ENCODE peak calls at places on chromosomes 3 and 15, in four cellular contexts. N, P, J and W are unnamed samples. For H3K36me3 and H3K4me1, the result is how much of the 10 kb centered on the place peaks cover.

GRCh38 chr15:77985931-77986480 is 91.5 kb downstream of the TBC1D2B start:
- DNase-seq in N (no peak), P (no peak), J (no peak), W (no peak)

GRCh38 chr3:197484204-197484901 is 71.4 kb downstream of the BDH1 start:
- DNase-seq in N (no peak), P (no peak), J (no peak), W (no peak)

GRCh38 chr3:23756206-23756840 is 49.4 kb upstream of the UBE2E1 start:
- DNase-seq in N (no peak), P (peak), J (no peak), W (no peak)

GRCh38 chr15:45181491-45182285 is 6.1 kb downstream of the SHF start:
- DNase-seq in N (no peak), P (no peak), J (no peak), W (no peak)

GRCh38 chr15:85380860-85381535 is 595 bp downstream of the AKAP13 start:
- DNase-seq in N (peak), P (peak), J (no peak), W (peak)

GRCh38 chr15:78020007-78020406 is 57.5 kb downstream of the TBC1D2B start:
- DNase-seq in N (no peak), P (no peak), J (no peak), W (no peak)

GRCh38 chr3:127887321-127887720 is 27.7 kb upstream of the KBTBD12 start:
- DNase-seq in N (no peak), P (no peak), J (peak), W (no peak)

GRCh38 chr3:35965908-35966307 is 326.6 kb downstream of the ARPP21 start:
- DNase-seq in N (peak), P (peak), J (peak), W (peak)

GRCh38 chr3:154430014-154430413 is at the start of gene GPR149:
- DNase-seq in N (no peak), P (no peak), J (peak), W (peak)

GRCh38 chr3:125055913-125056705 is at the start of gene HEG1:
- DNase-seq in N (no peak), P (peak), J (peak), W (peak)

GRCh38 chr3:190130700-190131099 is 10.0 kb upstream of the P3H2 start:
- DNase-seq in N (no peak), P (no peak), J (no peak), W (no peak)

GRCh38 chr3:111385971-111386495 is 156.0 kb upstream of the CD96 start:
- DNase-seq in N (no peak), P (no peak), J (no peak), W (no peak)

DNA sequence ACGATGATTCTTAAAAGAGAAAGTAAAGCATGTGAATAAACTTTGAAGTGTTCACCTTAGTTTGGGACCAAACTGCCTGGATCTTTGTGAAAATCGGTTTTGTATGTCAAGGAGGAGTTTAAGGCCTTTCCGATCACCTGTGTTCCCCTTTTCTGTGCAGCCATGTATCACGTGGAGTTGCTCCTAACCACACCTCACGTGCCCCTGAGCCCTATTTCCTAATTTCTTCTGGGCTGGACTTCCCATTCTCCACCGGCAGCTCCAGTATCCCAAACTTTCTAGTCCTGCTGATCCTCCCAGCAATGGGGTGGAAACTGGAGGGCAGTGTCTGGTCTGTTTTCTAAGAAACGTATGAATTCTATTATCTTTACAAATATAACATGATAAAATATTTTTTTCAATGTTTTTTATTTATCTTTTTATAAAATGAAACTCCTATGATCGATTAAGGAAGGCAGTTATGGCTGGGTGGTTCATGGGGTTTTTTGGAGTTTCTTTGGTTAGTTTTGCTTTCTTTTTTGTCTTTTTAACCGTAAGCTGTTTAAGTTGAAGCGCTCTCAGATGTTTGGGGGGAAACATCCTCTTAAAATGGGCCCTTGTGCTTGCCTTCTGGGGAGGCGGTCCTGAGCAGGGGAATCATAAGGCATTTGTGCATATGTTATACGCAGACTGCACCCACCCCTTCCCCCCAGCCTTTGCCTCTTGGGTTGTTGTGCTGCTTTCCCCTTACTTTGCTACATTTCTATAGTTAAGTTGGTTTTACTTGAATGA is 43.6 kb upstream of the WWTR1 start:
- DNase-seq in N (no peak), P (no peak), J (no peak), W (no peak)
- H3K4me3 ChIP-seq in N (no peak), P (no peak), J (no peak), W (no peak)

GRCh38 chr3:8549354-8549753 is 47.7 kb downstream of the LMCD1 start:
- DNase-seq in N (no peak), P (no peak), J (no peak), W (no peak)

GRCh38 chr3:8553405-8553804 is 51.8 kb downstream of the LMCD1 start:
- DNase-seq in N (no peak), P (no peak), J (no peak), W (no peak)

GRCh38 chr3:8554725-8555621 is 53.4 kb downstream of the LMCD1 start:
- DNase-seq in N (peak), P (no peak), J (no peak), W (no peak)

GRCh38 chr3:8550619-8551018 is 49.0 kb downstream of the LMCD1 start:
- DNase-seq in N (no peak), P (no peak), J (no peak), W (no peak)

DNA sequence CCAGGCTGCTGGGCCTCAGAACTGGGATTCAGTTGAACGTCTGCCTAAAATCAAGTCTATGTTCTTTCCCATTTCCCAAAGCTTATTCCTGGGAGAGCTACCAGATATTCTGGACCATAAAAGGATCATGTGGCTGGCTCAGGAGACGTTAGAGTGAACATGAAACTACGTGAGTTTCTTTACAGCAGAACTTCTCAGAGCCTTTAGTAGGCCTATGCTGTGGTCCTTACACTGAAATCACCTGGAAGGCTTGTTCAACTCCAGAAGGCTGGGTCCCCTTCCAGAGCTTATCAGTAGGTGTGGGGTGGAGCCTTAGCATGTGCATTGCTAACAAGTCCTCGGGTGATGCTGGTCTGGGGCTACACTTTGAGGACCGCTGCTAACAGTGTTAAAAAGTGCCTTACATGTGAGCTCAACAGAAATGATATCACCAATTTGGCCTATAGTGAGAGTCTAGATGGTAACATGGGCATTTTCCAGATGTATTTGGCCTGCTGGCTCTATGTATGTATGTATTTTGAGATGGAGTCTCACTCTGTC is 50.7 kb downstream of the LMCD1 start:
- DNase-seq in N (no peak), P (no peak), J (no peak), W (no peak)
- H3K36me3 ChIP-seq in N (half or more), P (under half), J (under half), W (under half)

GRCh38 chr3:73546961-73547360 is 77.8 kb downstream of the PDZRN3 start:
- DNase-seq in N (no peak), P (no peak), J (peak), W (no peak)
- H3K4me1 ChIP-seq in N (under half), P (under half), J (under half), W (under half)

DNA sequence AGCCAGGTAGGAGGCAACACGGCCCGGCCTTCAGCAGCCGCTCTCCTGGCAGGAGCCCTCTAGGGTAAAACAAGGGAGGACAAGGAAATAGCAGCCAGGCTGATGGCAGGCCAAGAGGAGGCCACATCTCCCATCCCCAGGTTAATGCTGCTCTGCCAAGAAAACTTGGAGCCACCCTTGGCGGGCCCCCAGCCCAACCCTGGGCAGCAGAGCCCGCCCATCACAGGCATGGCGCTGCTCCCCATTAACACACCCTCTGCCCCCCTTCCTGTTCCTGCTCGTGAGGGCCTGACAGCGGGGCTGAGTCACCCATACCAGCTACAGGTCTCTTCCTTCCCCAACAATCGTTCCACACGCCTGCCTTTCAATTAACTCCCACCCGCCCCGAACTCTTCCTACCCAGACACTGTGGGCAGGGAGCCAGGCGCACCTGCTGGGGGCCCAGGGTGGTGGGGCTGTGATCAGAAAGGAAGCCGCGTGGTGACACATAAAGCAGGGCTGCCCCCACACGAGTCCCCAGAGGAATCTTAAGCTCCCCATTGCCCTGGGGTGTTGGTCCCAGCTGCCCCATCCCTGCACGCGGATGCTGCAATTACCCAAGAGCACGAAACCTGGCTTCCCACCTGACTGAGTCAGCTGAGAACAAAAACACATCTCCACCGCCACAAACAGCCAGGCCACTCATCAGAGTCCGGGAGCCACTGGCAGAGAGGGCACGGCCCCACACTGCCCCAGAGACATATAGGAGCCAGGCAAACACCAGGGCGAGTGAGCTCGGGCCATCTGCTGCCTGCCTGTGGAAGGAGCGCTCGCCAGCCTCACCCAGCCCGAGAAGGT is at the start of gene C15orf62:
- DNase-seq in N (no peak), P (peak), J (peak), W (no peak)
- H3K4me3 ChIP-seq in N (no peak), P (peak), J (no peak), W (no peak)

GRCh38 chr3:39275963-39276593 is 3.8 kb downstream of the CX3CR1 start:
- DNase-seq in N (no peak), P (no peak), J (no peak), W (no peak)

GRCh38 chr3:39275052-39275451 is 4.8 kb downstream of the CX3CR1 start:
- DNase-seq in N (no peak), P (no peak), J (no peak), W (no peak)

GRCh38 chr3:39278616-39278935 is 1.3 kb downstream of the CX3CR1 start:
- DNase-seq in N (no peak), P (no peak), J (no peak), W (no peak)

GRCh38 chr3:39277893-39278615 is 1.8 kb downstream of the CX3CR1 start:
- DNase-seq in N (no peak), P (no peak), J (no peak), W (no peak)

DNA sequence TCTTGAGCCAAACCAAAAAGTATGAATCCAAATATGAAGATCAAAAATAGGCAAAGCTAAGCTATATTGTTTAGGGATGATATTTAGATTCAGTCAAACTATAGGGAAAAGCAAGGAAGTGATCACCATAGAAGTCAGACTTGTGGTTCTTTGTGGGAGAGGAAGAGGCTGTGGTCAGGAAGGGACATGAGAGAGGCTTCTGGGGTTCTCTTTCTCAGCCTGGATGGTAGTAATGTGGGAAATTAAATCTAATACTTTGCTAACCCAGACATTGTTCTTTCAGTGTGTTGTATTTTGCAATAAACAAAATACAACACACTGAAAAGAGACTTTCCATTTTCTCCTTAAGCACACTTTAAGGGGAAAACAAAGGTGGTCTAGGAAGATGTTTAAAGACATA is 3.1 kb downstream of the CX3CR1 start:
- DNase-seq in N (no peak), P (no peak), J (no peak), W (no peak)
- H3K36me3 ChIP-seq in N (under half), P (under half), J (under half), W (under half)

GRCh38 chr15:67085237-67085817 is 19.9 kb downstream of the SMAD3 start:
- DNase-seq in N (no peak), P (peak), J (no peak), W (no peak)

GRCh38 chr15:67082007-67082536 is 16.7 kb downstream of the SMAD3 start:
- DNase-seq in N (no peak), P (peak), J (no peak), W (no peak)

GRCh38 chr15:67080900-67081431 is 15.6 kb downstream of the SMAD3 start:
- DNase-seq in N (no peak), P (peak), J (peak), W (no peak)

GRCh38 chr15:67084561-67084960 is 19.2 kb downstream of the SMAD3 start:
- DNase-seq in N (no peak), P (no peak), J (no peak), W (no peak)

DNA sequence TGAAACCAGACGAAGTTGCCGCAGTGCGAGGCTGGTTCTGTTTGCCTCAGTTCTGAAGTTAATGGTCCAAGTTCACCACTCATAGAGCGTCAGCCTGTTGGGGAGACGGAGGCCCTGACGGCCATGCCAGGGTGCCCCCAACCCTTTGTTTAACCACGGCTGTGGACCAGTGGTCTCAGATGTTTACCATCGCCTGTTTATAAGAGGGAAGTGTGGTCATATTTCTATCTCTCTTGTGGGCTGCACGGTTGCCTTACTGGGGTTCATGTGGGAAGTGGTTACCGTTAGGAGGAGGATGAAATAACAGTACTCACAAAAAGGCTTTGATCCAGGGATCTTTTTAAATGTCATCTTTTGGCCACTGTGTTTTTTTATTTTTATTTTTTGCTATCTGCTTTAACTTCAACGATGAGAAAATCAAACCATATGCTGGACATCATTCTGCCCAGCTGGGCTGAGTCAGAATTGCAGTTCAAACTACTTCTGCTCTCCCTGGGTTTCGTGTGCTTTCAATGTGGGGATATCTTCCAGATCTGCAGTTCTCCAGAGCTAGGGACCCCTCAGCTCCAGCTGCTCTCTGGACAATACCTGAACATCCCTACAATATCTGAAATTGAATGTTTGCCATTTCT is 17.8 kb downstream of the SMAD3 start:
- DNase-seq in N (no peak), P (peak), J (no peak), W (no peak)
- H3K4me1 ChIP-seq in N (under half), P (half or more), J (under half), W (under half)

DNA sequence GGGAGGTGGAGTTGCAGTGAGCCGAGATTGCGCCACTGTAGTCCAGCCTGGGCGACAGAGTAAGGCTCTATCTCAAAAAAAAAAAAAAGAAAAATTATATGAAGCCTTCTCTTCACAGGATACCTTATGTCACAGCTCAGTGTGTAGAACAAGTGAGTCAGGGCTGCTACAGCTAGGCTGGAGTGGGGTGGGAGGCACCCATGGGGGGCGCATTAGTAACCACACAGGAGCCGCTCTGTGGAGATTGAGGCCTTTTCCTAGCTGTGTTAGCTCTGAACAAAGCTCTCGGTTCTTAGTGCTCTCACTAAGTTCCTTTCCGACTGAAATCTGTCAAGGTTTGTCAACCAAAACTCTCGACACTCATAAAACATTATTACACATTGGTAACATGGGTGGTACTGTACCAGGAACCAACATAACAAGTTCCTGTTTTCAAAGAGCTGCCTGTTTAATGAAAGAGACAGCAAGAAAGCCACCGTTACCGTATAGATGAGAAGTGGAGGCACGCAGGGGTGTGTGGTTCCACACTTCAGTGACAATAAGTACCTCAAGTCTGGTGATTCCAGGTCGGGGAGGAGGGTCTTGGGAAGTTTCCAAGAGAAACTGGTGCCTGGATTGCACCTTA is 4.4 kb downstream of the LRRC31 start:
- DNase-seq in N (no peak), P (peak), J (no peak), W (no peak)
- H3K4me3 ChIP-seq in N (no peak), P (no peak), J (no peak), W (no peak)

DNA sequence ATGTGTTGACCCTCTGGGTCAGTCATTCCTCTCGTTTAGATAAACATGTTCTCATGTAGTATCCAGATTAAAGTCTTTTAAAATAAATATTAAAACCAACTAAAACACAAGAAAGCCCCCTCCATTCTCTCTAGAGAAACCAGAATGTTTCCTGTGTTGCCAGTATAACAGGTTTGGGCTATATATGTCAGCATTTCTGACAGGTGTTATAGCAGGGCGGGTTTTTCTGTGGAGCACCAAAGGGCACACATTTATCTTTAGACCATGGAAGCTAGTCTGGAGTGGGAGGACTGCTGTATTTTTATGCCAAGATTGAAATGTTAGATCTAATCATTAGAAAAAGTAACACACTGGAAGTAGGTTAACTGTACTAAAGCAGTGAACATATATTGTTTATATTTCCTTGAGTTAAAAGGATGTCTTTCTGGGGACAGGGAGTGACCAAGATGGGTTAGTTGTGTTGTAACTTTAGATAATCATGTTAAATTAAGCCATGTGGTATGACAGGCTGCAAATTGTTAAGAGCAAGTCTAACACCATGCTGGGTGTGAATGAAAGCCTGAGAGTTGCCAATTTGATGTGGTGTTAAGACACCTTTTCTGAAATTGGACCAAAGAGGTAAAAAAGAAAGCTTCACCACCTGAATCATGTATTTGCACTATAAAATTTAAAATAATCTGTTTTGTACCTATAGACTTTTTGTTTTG is 15.6 kb downstream of the KCTD6 start:
- DNase-seq in N (no peak), P (no peak), J (no peak), W (no peak)
- H3K36me3 ChIP-seq in N (under half), P (under half), J (under half), W (under half)